ENCODE peak calls at places on chromosome 20, in six cellular contexts. P is astrocyte of the spinal cord, I is adrenal gland, B is DMS153, F is heart right ventricle, J is transverse colon. T is an unnamed sample.

GRCh38 chr20:47501117-47501482 is 587 bp upstream of the NCOA3 start:
- DNase-seq in F (no peak), I (no peak), P (no peak), B (no peak), J (no peak), T (no peak)

GRCh38 chr20:57779401-57780003 is 69.7 kb upstream of the PMEPA1 start:
- DNase-seq in F (no peak), B (no peak), J (no peak), P (no peak), I (no peak), T (no peak)

GRCh38 chr20:63706852-63707557 is 771 bp downstream of the ARFRP1 start:
- DNase-seq in P (no peak), F (peak), B (peak), J (peak), I (peak), T (peak)

GRCh38 chr20:57904706-57905105 is 194.9 kb upstream of the PMEPA1 start:
- DNase-seq in B (no peak), J (no peak), I (no peak), F (no peak), P (no peak), T (no peak)

GRCh38 chr20:17024513-17025105 is 202.2 kb upstream of the PCSK2 start:
- DNase-seq in F (no peak), J (no peak), I (no peak), P (peak), B (no peak), T (no peak)

GRCh38 chr20:11170565-11170964 is 496.8 kb upstream of the JAG1 start:
- DNase-seq in J (no peak), B (no peak), F (no peak), I (no peak), P (peak), T (no peak)

GRCh38 chr20:41213150-41213820 is 75.9 kb downstream of the PLCG1 start:
- DNase-seq in F (peak), B (peak), P (peak), I (peak), J (no peak), T (no peak)

GRCh38 chr20:36344517-36345132 is 38.5 kb downstream of the DLGAP4 start:
- DNase-seq in P (peak), I (peak), B (no peak), F (no peak), J (peak), T (peak)

GRCh38 chr20:17520583-17520982 is 10.6 kb downstream of the BFSP1 start:
- DNase-seq in P (no peak), F (no peak), J (no peak), B (no peak), I (no peak), T (no peak)

GRCh38 chr20:15205719-15206118 is 868.3 kb upstream of the FLRT3 start:
- DNase-seq in I (no peak), P (no peak), F (no peak), B (no peak), J (no peak), T (no peak)

GRCh38 chr20:63051186-63051860 is 44.6 kb upstream of the BHLHE23 start:
- DNase-seq in F (peak), P (no peak), I (no peak), J (no peak), B (no peak), T (no peak)

GRCh38 chr20:33419140-33419974 is 18.0 kb upstream of the CDK5RAP1 start:
- DNase-seq in J (no peak), I (peak), P (no peak), F (peak), B (no peak), T (no peak)

GRCh38 chr20:58661298-58662141 is 10.4 kb downstream of the STX16 start:
- DNase-seq in F (no peak), J (no peak), P (no peak), I (no peak), B (no peak), T (no peak)

GRCh38 chr20:44188752-44189151 is 1.8 kb upstream of the JPH2 start:
- DNase-seq in P (no peak), F (no peak), B (no peak), J (no peak), I (no peak), T (no peak)

GRCh38 chr20:32574296-32575226 is 10.6 kb downstream of the NOL4L start:
- DNase-seq in I (peak), B (no peak), P (peak), J (no peak), F (no peak), T (no peak)

GRCh38 chr20:31505903-31506302 is 8.3 kb upstream of the HM13 start:
- DNase-seq in B (no peak), F (no peak), I (no peak), J (no peak), P (no peak), T (no peak)

GRCh38 chr20:36646678-36647077 is 682 bp upstream of the SLA2 start:
- DNase-seq in J (no peak), B (no peak), F (no peak), P (no peak), I (no peak), T (no peak)

GRCh38 chr20:34907616-34908469 is 31.4 kb downstream of the ACSS2 start:
- DNase-seq in F (peak), B (peak), J (peak), I (peak), P (peak), T (no peak)

GRCh38 chr20:19699132-19699971 is 58.7 kb upstream of the RIN2 start:
- DNase-seq in P (peak), J (no peak), F (no peak), I (no peak), B (no peak), T (no peak)

GRCh38 chr20:4134861-4135379 is 119.6 kb upstream of the RNF24 start:
- DNase-seq in B (no peak), I (no peak), J (peak), P (no peak), F (no peak), T (no peak)

GRCh38 chr20:36836591-36837329 is 39.2 kb upstream of the TLDC2 start:
- DNase-seq in B (peak), J (peak), P (peak), I (peak), F (peak), T (peak)

GRCh38 chr20:63098195-63098810 is 91.5 kb upstream of the BHLHE23 start:
- DNase-seq in I (no peak), J (peak), P (no peak), B (no peak), F (no peak), T (no peak)

GRCh38 chr20:24764027-24764797 is 184.9 kb upstream of the CST7 start:
- DNase-seq in P (no peak), I (no peak), B (no peak), F (no peak), J (no peak), T (no peak)

GRCh38 chr20:24160563-24161355 is 172.2 kb upstream of the GGTLC1 start:
- DNase-seq in B (peak), P (peak), F (peak), J (peak), I (peak), T (no peak)

GRCh38 chr20:37898301-37899104 is 4.4 kb upstream of the VSTM2L start:
- DNase-seq in B (no peak), F (no peak), J (no peak), P (no peak), I (no peak), T (no peak)

GRCh38 chr20:44646023-44646640 is 5.4 kb downstream of the ADA start:
- DNase-seq in P (peak), I (no peak), B (peak), F (no peak), J (peak), T (no peak)

GRCh38 chr20:37990571-37991151 is 42.6 kb downstream of the TTI1 start:
- DNase-seq in J (peak), I (peak), P (peak), F (peak), B (peak), T (no peak)